ENCODE peak calls at places on chromosomes 12 and 14, in seven cellular contexts. L is HCT116, H is gastrocnemius medialis, X is endothelial cell of umbilical vein, K is adrenal gland, B is IMR-90, A is esophagus muscularis mucosa. V is an unnamed sample. For H3K4me1, the result is how much of the 10 kb centered on the place peaks cover.

GRCh38 chr12:607541-608001 is 55.7 kb downstream of the NINJ2 start:
- DNase-seq in L (no peak), H (no peak), X (peak), K (peak), B (no peak), A (no peak), V (no peak)

GRCh38 chr14:61076531-61076930 is 95.5 kb downstream of the SLC38A6 start:
- DNase-seq in L (no peak), H (peak), X (no peak), K (peak), B (peak), A (no peak), V (no peak)

GRCh38 chr12:2259368-2259767 is 206.6 kb downstream of the CACNA1C start:
- DNase-seq in L (no peak), H (no peak), X (no peak), K (no peak), B (no peak), A (no peak), V (no peak)

GRCh38 chr14:50312734-50313054 is 570 bp downstream of the DMAC2L start:
- DNase-seq in L (no peak), H (no peak), X (no peak), K (no peak), B (no peak), A (no peak), V (peak)

GRCh38 chr12:82554529-82554928 is 132.2 kb upstream of the TMTC2 start:
- DNase-seq in L (no peak), H (no peak), X (peak), K (no peak), B (no peak), A (no peak), V (no peak)

GRCh38 chr14:70988452-70988851 is 81.2 kb downstream of the PCNX1 start:
- DNase-seq in L (no peak), H (no peak), X (no peak), K (no peak), B (no peak), A (no peak), V (no peak)

GRCh38 chr14:94143711-94144110 is 14.3 kb upstream of the IFI27L2 start:
- DNase-seq in L (no peak), H (no peak), X (no peak), K (no peak), B (no peak), A (peak), V (no peak)

GRCh38 chr12:121786441-121786825 is 7.1 kb downstream of the RHOF start:
- DNase-seq in L (peak), H (peak), X (peak), K (peak), B (peak), A (no peak), V (no peak)

GRCh38 chr12:57138526-57139272 is 8.7 kb downstream of the LRP1-AS start:
- DNase-seq in L (no peak), H (peak), X (no peak), K (peak), B (no peak), A (peak), V (no peak)

GRCh38 chr12:4819654-4820053 is 90.1 kb upstream of the KCNA1 start:
- DNase-seq in L (no peak), H (no peak), X (no peak), K (no peak), B (peak), A (no peak), V (no peak)

GRCh38 chr14:60649815-60650381 is 621 bp upstream of the SIX1 start:
- DNase-seq in L (no peak), H (peak), X (no peak), K (no peak), B (peak), A (no peak), V (no peak)

GRCh38 chr12:47481041-47481440 is 224.8 kb downstream of the RPAP3 start:
- DNase-seq in L (no peak), H (no peak), X (no peak), K (no peak), B (no peak), A (no peak), V (no peak)

GRCh38 chr12:122422769-122423257 is 344 bp upstream of the CLIP1 start:
- DNase-seq in L (no peak), H (no peak), X (peak), K (peak), B (peak), A (no peak), V (peak)

GRCh38 chr12:5154091-5154490 is 110.4 kb downstream of the KCNA5 start:
- DNase-seq in L (no peak), H (no peak), X (no peak), K (no peak), B (no peak), A (no peak), V (no peak)

GRCh38 chr14:45633220-45633984 is 380.4 kb upstream of the MIS18BP1 start:
- DNase-seq in L (no peak), H (no peak), X (no peak), K (no peak), B (no peak), A (no peak), V (no peak)

GRCh38 chr14:74478996-74479635 is 14.0 kb downstream of the NPC2 start:
- DNase-seq in L (no peak), H (no peak), X (peak), K (no peak), B (peak), A (no peak), V (no peak)

GRCh38 chr12:124294686-124295315 is at the start of gene RFLNA:
- DNase-seq in L (no peak), H (no peak), X (peak), K (no peak), B (no peak), A (no peak), V (peak)

GRCh38 chr12:54394281-54394719 is 9.8 kb upstream of the ZNF385A start:
- DNase-seq in L (peak), H (no peak), X (no peak), K (no peak), B (peak), A (no peak), V (no peak)

GRCh38 chr14:74804219-74804825 is 41.2 kb downstream of the YLPM1 start:
- DNase-seq in L (peak), H (no peak), X (peak), K (peak), B (peak), A (no peak), V (no peak)

GRCh38 chr12:14613718-14614117 is 46.0 kb upstream of the PLBD1 start:
- DNase-seq in L (no peak), H (no peak), X (no peak), K (no peak), B (no peak), A (no peak), V (peak)

GRCh38 chr12:91219919-91220318 is 37.3 kb upstream of the DCN start:
- DNase-seq in L (no peak), H (no peak), X (no peak), K (no peak), B (no peak), A (no peak), V (no peak)

GRCh38 chr14:94424371-94424770 is 28.2 kb downstream of the SERPINA11 start:
- DNase-seq in L (no peak), H (no peak), X (no peak), K (no peak), B (no peak), A (no peak), V (no peak)

GRCh38 chr12:58433969-58434368 is 486.3 kb downstream of the LRIG3 start:
- DNase-seq in L (peak), H (no peak), X (no peak), K (no peak), B (peak), A (no peak), V (no peak)

GRCh38 chr12:71277866-71278265 is 120.1 kb upstream of the TSPAN8 start:
- DNase-seq in L (no peak), H (no peak), X (no peak), K (no peak), B (no peak), A (no peak), V (no peak)

GRCh38 chr12:6647083-6647604 is at the start of gene ACRBP:
- DNase-seq in L (no peak), H (peak), X (peak), K (peak), B (peak), A (no peak), V (peak)
- H3K4me3 ChIP-seq in L (no peak), H (peak), X (peak), K (no peak), B (peak), A (peak), V (peak)

GRCh38 chr12:110554184-110554583 is 28.9 kb downstream of the PPTC7 start:
- DNase-seq in L (no peak), H (no peak), X (no peak), K (no peak), B (no peak), A (no peak), V (no peak)

GRCh38 chr12:110555509-110556406 is 27.4 kb downstream of the PPTC7 start:
- DNase-seq in L (no peak), H (no peak), X (no peak), K (no peak), B (peak), A (no peak), V (no peak)

GRCh38 chr12:110557300-110557699 is 25.8 kb downstream of the PPTC7 start:
- DNase-seq in L (no peak), H (no peak), X (no peak), K (no peak), B (no peak), A (no peak), V (no peak)

GRCh38 chr12:110560048-110560447 is 23.1 kb downstream of the PPTC7 start:
- DNase-seq in L (no peak), H (no peak), X (no peak), K (no peak), B (no peak), A (no peak), V (no peak)

DNA sequence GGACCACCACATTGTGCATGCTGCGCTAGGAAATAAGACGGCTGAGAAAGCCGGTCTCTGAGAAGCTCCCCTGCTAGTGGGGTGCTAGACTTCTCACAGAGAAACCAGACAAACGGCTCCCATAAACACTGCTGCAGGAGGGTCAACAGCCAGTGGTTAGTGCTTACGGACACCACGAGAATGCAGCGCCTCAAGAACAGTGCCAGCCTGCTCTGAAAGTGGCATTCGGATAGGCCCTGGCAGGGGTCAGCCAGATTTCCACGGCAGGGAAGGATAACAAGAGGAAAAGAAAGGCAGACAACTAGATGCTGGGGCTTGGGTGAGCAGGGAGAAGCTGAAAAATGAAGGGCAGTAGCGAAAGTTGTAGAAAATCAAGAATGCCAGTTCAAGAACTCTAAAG is 26.4 kb downstream of the PPTC7 start:
- DNase-seq in L (no peak), H (no peak), X (no peak), K (no peak), B (no peak), A (no peak), V (no peak)
- TF ChIP-seq POLR2A in L (no peak), H (no peak), X (no peak), K (no peak), B (no peak), A (no peak), V (no peak)

GRCh38 chr12:50557421-50557820 is 52.6 kb downstream of the DIP2B start:
- DNase-seq in L (no peak), H (no peak), X (no peak), K (no peak), B (peak), A (no peak), V (no peak)
- H3K4me1 ChIP-seq in L (half or more), H (under half), X (under half), K (under half), B (under half), A (under half), V (under half)

GRCh38 chr14:67963960-67964359 is 144.4 kb downstream of the RAD51B start:
- DNase-seq in L (no peak), H (no peak), X (no peak), K (no peak), B (no peak), A (no peak), V (no peak)
- H3K4me3 ChIP-seq in L (no peak), H (no peak), X (no peak), K (no peak), B (peak), A (peak), V (no peak)